ENCODE peak calls at places on chromosomes 12 and 14, in five cellular contexts. S, J, C, M and F are unnamed samples.

GRCh38 chr12:6852651-6853354 is 853 bp downstream of the USP5 start:
- DNase-seq in M (peak), S (peak), C (peak), J (peak), F (peak)

GRCh38 chr12:7748774-7749296 is 1.7 kb upstream of the CLEC4C start:
- DNase-seq in M (peak), J (no peak), S (no peak), C (no peak), F (no peak)

GRCh38 chr12:111937429-111937828 is 75.5 kb downstream of the TMEM116 start:
- DNase-seq in S (no peak), M (no peak), J (peak), C (no peak), F (no peak)

GRCh38 chr12:113019045-113019444 is 37.5 kb upstream of the DTX1 start:
- DNase-seq in C (peak), J (peak), S (peak), M (no peak), F (no peak)

GRCh38 chr12:112125250-112125999 is at the start of gene TRAFD1:
- DNase-seq in C (peak), J (peak), M (peak), S (peak), F (peak)

GRCh38 chr12:77924703-77925102 is 94.0 kb downstream of the NAV3 start:
- DNase-seq in M (no peak), S (peak), C (peak), J (peak), F (peak)

GRCh38 chr12:57046947-57047890 is 2.7 kb downstream of the MYO1A start:
- DNase-seq in S (no peak), C (no peak), J (no peak), M (peak), F (no peak)

GRCh38 chr12:52181757-52182156 is 10.1 kb downstream of the KRT80 start:
- DNase-seq in C (peak), S (peak), J (peak), M (no peak), F (peak)

GRCh38 chr12:68253504-68253903 is at the start of gene IL22:
- DNase-seq in J (no peak), S (no peak), C (no peak), M (no peak), F (no peak)

GRCh38 chr12:51188359-51189051 is 15.6 kb upstream of the TFCP2 start:
- DNase-seq in S (no peak), J (no peak), M (peak), C (no peak), F (no peak)

GRCh38 chr12:130818381-130819247 is 20.4 kb downstream of the STX2 start:
- DNase-seq in J (peak), M (peak), C (no peak), S (peak), F (peak)

GRCh38 chr14:93970967-93971634 is 5.3 kb downstream of the ASB2 start:
- DNase-seq in S (no peak), C (no peak), J (no peak), M (peak), F (peak)

GRCh38 chr12:27460471-27460978 is 14.0 kb downstream of the SMCO2 start:
- DNase-seq in C (no peak), M (peak), S (no peak), J (peak), F (peak)

GRCh38 chr14:56855891-56856461 is 45.7 kb upstream of the OTX2 start:
- DNase-seq in S (no peak), C (no peak), M (no peak), J (no peak), F (no peak)

GRCh38 chr12:82057770-82058169 is 298.6 kb upstream of the PPFIA2 start:
- DNase-seq in J (no peak), C (no peak), S (no peak), M (no peak), F (no peak)

GRCh38 chr14:49982082-49982481 is 89.2 kb downstream of the ARF6 start:
- DNase-seq in C (no peak), S (peak), M (no peak), J (peak), F (no peak)

GRCh38 chr14:56474419-56475022 is 105.1 kb upstream of the TMEM260 start:
- DNase-seq in J (peak), M (peak), S (peak), C (peak), F (peak)

GRCh38 chr12:118714051-118714460 is 267.3 kb upstream of the SRRM4 start:
- DNase-seq in C (peak), J (no peak), M (peak), S (no peak), F (no peak)
- TF ChIP-seq CTCF in C (peak), J (no peak), M (peak), S (peak), F (no peak)

DNA sequence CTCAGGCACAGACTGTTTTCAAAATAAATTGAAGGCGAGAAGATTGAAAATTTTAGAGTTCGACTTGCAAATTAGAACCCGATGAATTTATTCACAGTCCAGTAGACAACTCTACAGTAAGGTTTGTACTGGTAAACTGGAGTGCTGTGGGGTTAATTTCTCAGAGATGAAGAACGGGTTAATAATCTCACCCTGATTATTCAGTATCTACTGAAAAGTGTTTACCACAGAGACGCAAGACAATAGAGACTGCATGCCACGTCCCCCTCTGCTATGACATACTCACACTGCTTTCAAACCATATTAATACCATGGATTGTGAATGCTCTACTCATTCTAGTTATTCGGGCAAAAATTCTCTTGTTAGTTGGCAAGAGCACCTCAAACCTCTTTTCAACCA is 36.1 kb downstream of the CFL2 start:
- DNase-seq in S (peak), M (no peak), J (peak), C (peak), F (no peak)
- H3K4me3 ChIP-seq in S (no peak), M (no peak), J (no peak), C (no peak), F (no peak)

DNA sequence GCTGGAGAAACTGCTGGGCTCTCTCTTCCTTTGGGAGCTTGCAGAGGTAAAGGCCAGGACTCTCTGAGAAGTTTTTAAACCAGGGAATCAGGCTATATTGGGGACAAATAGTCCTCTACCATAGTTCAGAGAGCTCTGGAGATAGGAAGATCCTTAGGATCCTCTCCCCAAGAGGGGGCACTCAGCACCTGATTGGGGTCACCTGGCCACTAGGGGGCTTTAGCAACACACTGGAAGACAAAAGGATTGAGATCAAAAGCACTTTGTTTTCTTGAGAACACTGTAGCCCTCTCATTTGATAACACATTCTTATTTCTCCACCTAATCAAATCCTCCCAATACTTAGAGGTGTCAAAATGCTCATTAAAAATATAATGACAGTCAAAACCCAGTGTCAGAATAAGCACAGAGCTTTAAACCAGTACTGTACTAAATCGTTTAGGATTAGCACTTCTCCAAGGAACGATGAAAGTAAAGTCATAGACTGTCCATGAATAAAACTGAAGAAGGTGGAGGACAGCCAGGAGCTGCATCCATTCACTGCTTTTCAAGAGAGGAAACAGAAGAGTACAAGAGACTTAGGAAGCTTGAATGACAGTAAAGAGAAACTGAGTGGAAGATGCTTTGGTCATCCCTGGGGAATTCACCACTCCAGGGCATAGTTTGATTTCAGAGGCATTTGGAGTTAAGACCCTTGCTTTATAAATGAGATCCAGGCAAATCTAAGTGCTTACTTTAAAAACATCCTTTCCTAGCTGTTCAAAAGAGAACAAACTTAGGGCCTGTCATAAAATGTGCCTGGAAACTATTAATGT is 26.5 kb downstream of the BMP4 start:
- DNase-seq in M (peak), S (peak), C (no peak), J (no peak), F (peak)
- TF ChIP-seq CTCF in M (peak), S (peak), C (peak), J (peak), F (peak)

GRCh38 chr12:102959391-102959790 is 1.9 kb downstream of the ASCL1 start:
- DNase-seq in M (no peak), C (no peak), S (no peak), J (no peak), F (no peak)

GRCh38 chr12:102958073-102958829 is 777 bp downstream of the ASCL1 start:
- DNase-seq in J (peak), S (peak), C (no peak), M (peak), F (peak)

GRCh38 chr12:102957339-102958050 is at the start of gene ASCL1:
- DNase-seq in J (peak), S (peak), M (peak), C (peak), F (peak)

GRCh38 chr12:102956738-102957338 is 636 bp upstream of the ASCL1 start:
- DNase-seq in M (no peak), S (no peak), C (no peak), J (no peak), F (no peak)

GRCh38 chr12:102958830-102959176 is 1.3 kb downstream of the ASCL1 start:
- DNase-seq in C (no peak), J (no peak), S (no peak), M (no peak), F (no peak)
- H3K4me3 ChIP-seq in C (no peak), J (no peak), S (peak), M (peak), F (no peak)

GRCh38 chr12:79689477-79690155 is 1.1 kb downstream of the PAWR start:
- DNase-seq in C (peak), M (peak), S (peak), J (peak), F (peak)
- TF ChIP-seq CTCF in C (no peak), M (no peak), S (no peak), J (no peak), F (no peak)

GRCh38 chr14:91012050-91012449 is 48.4 kb downstream of the RPS6KA5 start:
- DNase-seq in S (no peak), J (no peak), M (no peak), C (no peak), F (no peak)
- H3K4me3 ChIP-seq in S (no peak), J (no peak), M (no peak), C (no peak), F (no peak)

DNA sequence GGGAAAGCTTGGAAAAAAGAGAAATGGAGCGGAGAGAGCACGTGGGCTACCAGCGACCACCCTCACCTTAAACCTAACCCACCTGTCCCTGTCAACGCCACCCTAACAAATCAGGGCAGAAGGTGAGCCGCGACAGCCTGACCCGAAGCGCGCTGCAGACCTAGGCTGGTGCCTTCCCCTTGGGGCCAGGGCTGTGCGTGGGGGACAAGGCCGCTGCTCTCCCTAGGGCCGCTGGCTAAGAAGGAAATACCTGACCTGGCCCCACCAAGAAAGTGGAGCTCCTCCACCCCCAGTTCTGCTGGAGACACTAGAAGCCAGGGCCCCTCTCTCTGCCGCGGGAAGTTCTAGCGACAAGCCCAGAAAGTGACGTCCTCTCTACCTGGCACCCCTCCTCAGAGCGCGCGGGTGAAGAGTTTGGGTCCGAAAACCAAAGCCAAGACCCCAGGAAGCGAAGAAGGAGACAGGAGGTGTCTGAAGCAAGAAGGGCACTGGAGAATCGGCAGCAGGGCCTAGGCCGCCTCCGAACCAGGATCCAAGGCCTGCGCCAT is 7.5 kb downstream of the SIX1 start:
- DNase-seq in J (no peak), C (no peak), S (no peak), M (no peak), F (no peak)
- TF ChIP-seq CTCF in J (no peak), C (no peak), S (no peak), M (no peak), F (no peak)

DNA sequence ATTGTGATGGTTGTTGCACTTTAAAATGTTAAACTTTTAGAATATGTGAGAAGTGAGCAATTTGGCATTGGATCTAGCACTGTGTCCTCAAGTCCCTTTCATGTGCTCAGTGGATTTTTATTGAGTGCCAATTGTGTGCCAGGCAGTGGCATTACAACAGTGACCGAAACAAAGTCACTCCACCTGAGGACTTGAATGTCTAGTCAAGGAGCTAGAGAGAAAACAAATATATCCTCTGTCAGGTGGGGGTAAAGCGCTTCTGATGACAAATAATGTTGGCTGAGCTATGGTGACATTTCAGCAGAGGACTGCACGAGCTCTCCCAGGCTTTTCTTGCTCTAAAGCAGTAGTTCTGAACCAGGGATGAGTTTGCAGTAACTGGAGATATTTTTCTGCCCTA is 240.4 kb downstream of the RGS6 start:
- DNase-seq in M (no peak), J (no peak), C (no peak), S (no peak), F (no peak)
- H3K4me3 ChIP-seq in M (no peak), J (no peak), C (no peak), S (no peak), F (no peak)